ENCODE peak calls at places on chromosomes 1 and 21, in five cellular contexts. One of them, this sample, is unnamed.

GRCh38 chr1:196059210-196059609 is 549.0 kb downstream of the KCNT2 start:
- DNase-seq in endothelial cell: no peak
- DNase-seq in mammary epithelial cell: no peak
- DNase-seq in AG09319: no peak
- DNase-seq in breast epithelium: no peak
- DNase-seq in this sample: no peak

GRCh38 chr1:39892611-39893595 is 8.8 kb downstream of the MYCL start:
- DNase-seq in breast epithelium: no peak
- DNase-seq in AG09319: no peak
- DNase-seq in endothelial cell: no peak
- DNase-seq in mammary epithelial cell: peak; percentile 64
- DNase-seq in this sample: peak; percentile 61

GRCh38 chr21:20424943-20425342 is 573.3 kb upstream of the NCAM2 start:
- DNase-seq in AG09319: no peak
- DNase-seq in breast epithelium: no peak
- DNase-seq in endothelial cell: no peak
- DNase-seq in mammary epithelial cell: no peak
- DNase-seq in this sample: no peak

GRCh38 chr1:100458925-100459814 is 78.8 kb upstream of the GPR88 start:
- DNase-seq in mammary epithelial cell: peak; percentile 57
- DNase-seq in breast epithelium: peak; percentile 65
- DNase-seq in AG09319: peak; percentile 60
- DNase-seq in endothelial cell: peak; percentile 68
- DNase-seq in this sample: peak; percentile 57

GRCh38 chr1:7698666-7699065 is 72.4 kb upstream of the VAMP3 start:
- DNase-seq in endothelial cell: no peak
- DNase-seq in mammary epithelial cell: peak; percentile 40
- DNase-seq in AG09319: no peak
- DNase-seq in breast epithelium: peak; percentile 19
- DNase-seq in this sample: no peak

GRCh38 chr1:155801149-155801548 is 55.9 kb downstream of the GON4L start:
- DNase-seq in AG09319: peak; percentile 3
- DNase-seq in breast epithelium: no peak
- DNase-seq in mammary epithelial cell: peak; percentile 32
- DNase-seq in endothelial cell: no peak
- DNase-seq in this sample: peak; percentile 48

GRCh38 chr1:163168053-163168452 is 34.7 kb downstream of the RGS5 start:
- DNase-seq in AG09319: peak; percentile 89
- DNase-seq in breast epithelium: no peak
- DNase-seq in endothelial cell: no peak
- DNase-seq in mammary epithelial cell: peak; percentile 87
- DNase-seq in this sample: peak; percentile 96

GRCh38 chr1:36989260-36989659 is 45.1 kb downstream of the GRIK3 start:
- DNase-seq in endothelial cell: no peak
- DNase-seq in AG09319: no peak
- DNase-seq in breast epithelium: no peak
- DNase-seq in mammary epithelial cell: no peak
- DNase-seq in this sample: no peak

GRCh38 chr1:32400876-32401631 is 6.8 kb upstream of the BSDC1 start:
- DNase-seq in endothelial cell: peak; percentile 83
- DNase-seq in mammary epithelial cell: peak; percentile 63
- DNase-seq in AG09319: peak; percentile 89
- DNase-seq in breast epithelium: peak; percentile 83
- DNase-seq in this sample: peak; percentile 89

GRCh38 chr1:20212685-20213331 is 26.5 kb upstream of the PLA2G2C start:
- DNase-seq in mammary epithelial cell: peak; percentile 80
- DNase-seq in endothelial cell: peak; percentile 70
- DNase-seq in breast epithelium: peak; percentile 83
- DNase-seq in AG09319: peak; percentile 18
- DNase-seq in this sample: peak; percentile 41

GRCh38 chr1:227934476-227935313 is 13.0 kb downstream of the WNT9A start:
- DNase-seq in mammary epithelial cell: peak; percentile 97
- DNase-seq in endothelial cell: no peak
- DNase-seq in AG09319: no peak
- DNase-seq in breast epithelium: no peak
- DNase-seq in this sample: peak; percentile 48

GRCh38 chr1:9289724-9290493 is 2.8 kb upstream of the SPSB1 start:
- DNase-seq in endothelial cell: no peak
- DNase-seq in mammary epithelial cell: peak; percentile 92
- DNase-seq in breast epithelium: no peak
- DNase-seq in AG09319: peak; percentile 83
- DNase-seq in this sample: peak; percentile 88

GRCh38 chr1:86502721-86503430 is 34.1 kb downstream of the CLCA1 start:
- DNase-seq in mammary epithelial cell: no peak
- DNase-seq in AG09319: no peak
- DNase-seq in endothelial cell: peak; percentile 27
- DNase-seq in breast epithelium: no peak
- DNase-seq in this sample: no peak

GRCh38 chr1:194102607-194103006 is 916.2 kb upstream of the B3GALT2 start:
- DNase-seq in AG09319: no peak
- DNase-seq in mammary epithelial cell: peak; percentile 1
- DNase-seq in breast epithelium: no peak
- DNase-seq in endothelial cell: no peak
- DNase-seq in this sample: peak; percentile 19
- TF ChIP-seq CTCF in AG09319: no peak
- TF ChIP-seq CTCF in mammary epithelial cell: peak; percentile 36
- TF ChIP-seq CTCF in breast epithelium: no peak
- TF ChIP-seq CTCF in endothelial cell: no peak
- TF ChIP-seq CTCF in this sample: peak; percentile 60

GRCh38 chr1:11057477-11057876 is 2.3 kb downstream of the SRM start:
- DNase-seq in endothelial cell: no peak
- DNase-seq in AG09319: no peak
- DNase-seq in mammary epithelial cell: no peak
- DNase-seq in breast epithelium: no peak
- DNase-seq in this sample: no peak

GRCh38 chr1:11059990-11060948 is at the start of gene SRM:
- DNase-seq in breast epithelium: peak; percentile 83
- DNase-seq in endothelial cell: peak; percentile 93
- DNase-seq in mammary epithelial cell: peak; percentile 90
- DNase-seq in AG09319: peak; percentile 70
- DNase-seq in this sample: peak; percentile 84

GRCh38 chr1:11058026-11058425 is 1.8 kb downstream of the SRM start:
- DNase-seq in breast epithelium: no peak
- DNase-seq in AG09319: no peak
- DNase-seq in mammary epithelial cell: no peak
- DNase-seq in endothelial cell: no peak
- DNase-seq in this sample: no peak

GRCh38 chr1:11058595-11059165 is 1.1 kb downstream of the SRM start:
- DNase-seq in breast epithelium: no peak
- DNase-seq in endothelial cell: no peak
- DNase-seq in AG09319: no peak
- DNase-seq in mammary epithelial cell: peak; percentile 20
- DNase-seq in this sample: no peak

GRCh38 chr1:11059166-11059989 is 440 bp downstream of the SRM start:
- DNase-seq in breast epithelium: no peak
- DNase-seq in AG09319: no peak
- DNase-seq in endothelial cell: no peak
- DNase-seq in mammary epithelial cell: peak; percentile 27
- DNase-seq in this sample: no peak
- TF ChIP-seq CTCF in breast epithelium: no peak
- TF ChIP-seq CTCF in AG09319: no peak
- TF ChIP-seq CTCF in endothelial cell: no peak
- TF ChIP-seq CTCF in mammary epithelial cell: no peak
- TF ChIP-seq CTCF in this sample: no peak

GRCh38 chr1:212700892-212701819 is 1.5 kb upstream of the BATF3 start:
- DNase-seq in mammary epithelial cell: no peak
- DNase-seq in breast epithelium: peak; percentile 56
- DNase-seq in AG09319: no peak
- DNase-seq in endothelial cell: peak; percentile 47
- DNase-seq in this sample: no peak
- TF ChIP-seq CTCF in mammary epithelial cell: no peak
- TF ChIP-seq CTCF in breast epithelium: no peak
- TF ChIP-seq CTCF in AG09319: peak; percentile 16
- TF ChIP-seq CTCF in endothelial cell: no peak
- TF ChIP-seq CTCF in this sample: peak; percentile 8

DNA sequence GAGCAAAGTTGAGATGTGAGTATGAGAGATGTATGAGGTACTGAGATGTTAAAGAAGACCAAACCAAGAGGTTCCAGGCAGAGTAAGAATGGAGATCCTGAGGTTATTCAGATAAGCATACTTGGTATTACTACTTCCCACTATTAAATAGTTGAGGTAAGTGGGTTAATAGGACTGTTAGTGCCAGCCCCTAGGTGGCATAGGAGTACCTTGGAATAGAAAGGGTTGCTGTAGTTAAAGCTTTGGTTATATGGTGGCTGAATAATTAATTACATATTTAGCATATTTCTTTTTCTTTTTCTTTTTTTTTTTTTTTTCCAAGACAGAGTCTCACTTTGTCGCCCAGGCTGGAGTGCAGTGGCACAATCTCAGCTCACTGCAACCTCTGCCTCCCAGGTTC is 397.9 kb upstream of the TMPRSS15 start:
- DNase-seq in breast epithelium: no peak
- DNase-seq in endothelial cell: no peak
- DNase-seq in AG09319: no peak
- DNase-seq in mammary epithelial cell: no peak
- DNase-seq in this sample: no peak
- TF ChIP-seq CTCF in breast epithelium: no peak
- TF ChIP-seq CTCF in endothelial cell: no peak
- TF ChIP-seq CTCF in AG09319: no peak
- TF ChIP-seq CTCF in mammary epithelial cell: no peak
- TF ChIP-seq CTCF in this sample: peak; percentile 37